ENCODE peak calls at places on chromosomes 6 and 20, in ten cellular contexts. I is A549, D is uterus, A is cardiac muscle cell, V is lower lobe of right lung, E is esophagus squamous epithelium, H is osteoblast, P is ovary, T is stomach, K is lung. M is an unnamed sample.
A peak's percentile ranks its signal among the peaks of the same experiment; 100 is the strongest.

GRCh38 chr20:32019156-32019510 is 8.9 kb downstream of the CCM2L start:
- DNase-seq in E (no peak), V (peak; percentile 43), P (no peak), A (no peak), K (no peak), T (no peak), I (peak; percentile 27), D (no peak), H (no peak), M (no peak)

GRCh38 chr6:127160484-127160883 is 42.0 kb downstream of the RSPO3 start:
- DNase-seq in I (no peak), V (no peak), A (no peak), H (no peak), D (no peak), T (no peak), K (no peak), P (no peak), E (no peak), M (no peak)

GRCh38 chr20:20235681-20236080 is 132.2 kb upstream of the INSM1 start:
- DNase-seq in I (no peak), K (no peak), E (no peak), A (no peak), V (no peak), T (no peak), H (no peak), P (no peak), D (no peak), M (no peak)

GRCh38 chr6:14141531-14141930 is 24.0 kb downstream of the CD83 start:
- DNase-seq in I (no peak), A (no peak), H (no peak), D (no peak), K (no peak), P (no peak), V (no peak), T (no peak), E (no peak), M (no peak)

GRCh38 chr20:18728165-18728866 is 85.3 kb upstream of the SCP2D1 start:
- DNase-seq in A (no peak), D (peak; percentile 9), E (no peak), H (no peak), T (no peak), P (no peak), V (no peak), K (no peak), I (no peak), M (no peak)

GRCh38 chr6:170405311-170405975 is 98.9 kb downstream of the FAM120B start:
- DNase-seq in A (peak; percentile 97), T (no peak), I (no peak), V (no peak), K (no peak), E (no peak), H (peak; percentile 94), P (no peak), D (no peak), M (peak; percentile 80)

GRCh38 chr20:33159713-33160112 is 8.2 kb upstream of the BPIFA2 start:
- DNase-seq in A (no peak), I (no peak), V (no peak), D (no peak), K (no peak), E (no peak), P (no peak), T (no peak), H (no peak), M (peak; percentile 69)

GRCh38 chr6:154605207-154605877 is 94.9 kb upstream of the CNKSR3 start:
- DNase-seq in I (no peak), T (no peak), H (no peak), E (no peak), K (no peak), P (no peak), V (no peak), A (no peak), D (no peak), M (no peak)

GRCh38 chr20:52150440-52151258 is 40.9 kb downstream of the ZFP64 start:
- DNase-seq in K (no peak), P (no peak), A (peak; percentile 68), V (no peak), H (peak; percentile 85), I (peak; percentile 56), T (no peak), D (no peak), E (no peak), M (no peak)

GRCh38 chr20:58017237-58017969 is 211.1 kb downstream of the ANKRD60 start:
- DNase-seq in D (no peak), I (peak; percentile 94), K (no peak), P (no peak), E (no peak), T (peak; percentile 39), V (no peak), A (no peak), H (peak; percentile 94), M (peak; percentile 93)

GRCh38 chr6:160431231-160431630 is 83.1 kb downstream of the SLC22A3 start:
- DNase-seq in D (peak; percentile 87), E (no peak), T (peak; percentile 33), I (no peak), H (peak; percentile 71), V (no peak), A (peak; percentile 99), K (no peak), P (peak; percentile 82), M (no peak)

GRCh38 chr6:99836471-99836870 is 157.6 kb downstream of the MCHR2 start:
- DNase-seq in D (no peak), I (peak; percentile 13), P (no peak), A (no peak), V (no peak), K (no peak), E (no peak), H (no peak), T (no peak), M (peak; percentile 66)

GRCh38 chr6:134060491-134061106 is 8.2 kb upstream of the SLC2A12 start:
- DNase-seq in D (no peak), A (peak; percentile 74), T (no peak), V (no peak), I (peak; percentile 23), K (no peak), H (peak; percentile 93), P (no peak), E (no peak), M (no peak)

GRCh38 chr6:153591165-153591564 is 447.9 kb upstream of the OPRM1 start:
- DNase-seq in K (no peak), T (no peak), I (no peak), H (no peak), P (no peak), V (no peak), A (no peak), D (no peak), E (no peak), M (no peak)

GRCh38 chr20:47735412-47736400 is 49.6 kb downstream of the SULF2 start:
- DNase-seq in A (peak; percentile 91), H (no peak), T (peak; percentile 45), P (no peak), E (no peak), D (no peak), I (no peak), V (peak; percentile 83), K (peak; percentile 57), M (no peak)

DNA sequence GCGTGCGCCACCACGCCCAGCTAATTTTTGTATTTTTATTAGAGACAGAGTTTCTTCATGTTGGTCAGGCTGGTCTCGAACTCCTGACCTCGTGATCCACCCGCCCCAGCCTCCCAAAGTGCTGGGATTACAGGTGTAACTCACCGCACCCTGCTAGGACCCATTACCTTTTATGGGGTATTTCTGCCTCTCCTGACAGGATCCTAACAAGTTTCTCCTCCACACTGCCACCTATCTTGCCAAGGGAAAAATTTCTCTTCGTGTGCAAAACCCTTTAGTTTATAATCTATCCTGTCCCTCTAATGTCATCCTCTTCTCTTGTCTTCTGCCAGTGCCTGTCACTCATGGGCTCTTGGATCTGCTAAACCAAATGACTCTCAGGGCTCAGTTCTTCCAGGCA is 1.9 kb downstream of the STMND1 start:
- DNase-seq in P (no peak), V (no peak), K (no peak), A (no peak), I (peak; percentile 21), D (no peak), T (no peak), E (no peak), H (peak; percentile 60), M (no peak)
- TF ChIP-seq CTCF in P (no peak), V (no peak), K (no peak), A (peak; percentile 27), I (peak; percentile 12), D (no peak), T (no peak), E (no peak), H (peak; percentile 29), M (peak; percentile 22)

GRCh38 chr6:158337332-158337731 is 25.1 kb downstream of the TULP4 start:
- DNase-seq in T (peak; percentile 30), I (no peak), E (no peak), P (no peak), H (no peak), A (no peak), K (no peak), D (no peak), V (no peak), M (no peak)
- H3K4me1 ChIP-seq in T (no peaks in the 10 kb centered on the region), I (peaks cover 7% of the 10 kb centered on the region), E (no peaks in the 10 kb centered on the region), P (no peaks in the 10 kb centered on the region), H (no peaks in the 10 kb centered on the region), A (peaks cover 4% of the 10 kb centered on the region), K (peaks cover 8% of the 10 kb centered on the region), D (no peaks in the 10 kb centered on the region), V (no peaks in the 10 kb centered on the region), M (no peaks in the 10 kb centered on the region)

GRCh38 chr6:30130887-30131862 is 4.8 kb upstream of the TRIM40 start:
- DNase-seq in H (peak; percentile 92), A (peak; percentile 90), K (peak; percentile 74), D (peak; percentile 72), P (peak; percentile 52), V (peak; percentile 63), E (peak; percentile 10), T (peak; percentile 76), I (peak; percentile 84), M (no peak)
- TF ChIP-seq CTCF in H (peak; percentile 100), A (peak; percentile 100), K (peak; percentile 99), D (peak; percentile 92), P (peak; percentile 82), V (peak; percentile 98), E (peak; percentile 95), T (peak; percentile 94), I (peak; percentile 95), M (peak; percentile 98)

GRCh38 chr6:36298037-36298436 is 28.2 kb downstream of the PNPLA1 start:
- DNase-seq in D (no peak), K (no peak), T (no peak), I (no peak), A (no peak), H (no peak), E (no peak), P (no peak), V (no peak), M (no peak)
- H3K4me1 ChIP-seq in D (no peaks in the 10 kb centered on the region), K (peaks cover 6% of the 10 kb centered on the region), T (peaks cover 12% of the 10 kb centered on the region), I (peaks cover 2% of the 10 kb centered on the region), A (no peaks in the 10 kb centered on the region), H (peaks cover 14% of the 10 kb centered on the region), E (peaks cover 16% of the 10 kb centered on the region), P (peaks cover 6% of the 10 kb centered on the region), V (peaks cover 17% of the 10 kb centered on the region), M (no peaks in the 10 kb centered on the region)